ENCODE peak calls at places on chromosomes 6 and 20, in eight cellular contexts. T, M, K, B, N, Q, H and E are unnamed samples. For H3K36me3 and H3K4me1, the result is how much of the 10 kb centered on the place peaks cover.

GRCh38 chr20:43572891-43573290 is 14.1 kb downstream of the SGK2 start:
- DNase-seq in Q (no peak), B (no peak), K (no peak), H (no peak), N (no peak), M (no peak), T (no peak), E (no peak)

GRCh38 chr6:49775043-49775442 is 12.0 kb downstream of the PGK2 start:
- DNase-seq in H (no peak), Q (no peak), T (no peak), K (no peak), M (no peak), B (no peak), N (no peak), E (no peak)

GRCh38 chr6:125078602-125079321 is 74.8 kb upstream of the TPD52L1 start:
- DNase-seq in B (no peak), N (no peak), H (no peak), K (no peak), Q (no peak), T (no peak), M (no peak), E (no peak)

GRCh38 chr20:6623989-6624388 is 143.5 kb upstream of the BMP2 start:
- DNase-seq in M (no peak), N (no peak), K (no peak), T (no peak), B (no peak), H (no peak), Q (no peak), E (no peak)

GRCh38 chr6:149248688-149249369 is 68.7 kb upstream of the TAB2 start:
- DNase-seq in B (peak), Q (no peak), H (no peak), T (no peak), K (no peak), N (no peak), M (no peak), E (peak)

GRCh38 chr6:149696904-149697303 is 21.0 kb downstream of the LATS1 start:
- DNase-seq in H (no peak), M (no peak), B (no peak), Q (no peak), N (no peak), K (no peak), T (no peak), E (no peak)

GRCh38 chr20:16301981-16302380 is 271.3 kb downstream of the KIF16B start:
- DNase-seq in B (no peak), Q (no peak), H (no peak), M (no peak), T (no peak), N (no peak), K (no peak), E (no peak)

GRCh38 chr6:137808191-137808590 is 58.9 kb upstream of the TNFAIP3 start:
- DNase-seq in T (no peak), B (no peak), N (no peak), M (no peak), Q (no peak), H (no peak), K (no peak), E (no peak)

GRCh38 chr6:35602133-35602946 is 86.4 kb downstream of the FKBP5 start:
- DNase-seq in T (no peak), M (peak), Q (peak), H (no peak), N (no peak), K (no peak), B (peak), E (no peak)

GRCh38 chr20:44594730-44595129 is 12.4 kb downstream of the PKIG start:
- DNase-seq in Q (no peak), H (no peak), T (no peak), K (peak), M (no peak), B (no peak), N (no peak), E (peak)

GRCh38 chr20:62587757-62588402 is 54.4 kb upstream of the SLCO4A1 start:
- DNase-seq in T (no peak), B (no peak), H (no peak), Q (no peak), M (no peak), N (no peak), K (peak), E (no peak)

GRCh38 chr6:127120109-127120786 is 1.8 kb downstream of the RSPO3 start:
- DNase-seq in Q (no peak), K (no peak), B (no peak), H (no peak), N (peak), M (no peak), T (no peak), E (no peak)

GRCh38 chr20:14191559-14191958 is 145.9 kb downstream of the FLRT3 start:
- DNase-seq in H (no peak), M (no peak), Q (no peak), K (no peak), T (no peak), B (no peak), N (no peak), E (no peak)

GRCh38 chr6:53104916-53105315 is 39.7 kb downstream of the FBXO9 start:
- DNase-seq in N (no peak), H (no peak), Q (no peak), M (no peak), B (no peak), K (no peak), T (no peak), E (no peak)

GRCh38 chr6:11096109-11096508 is 2.5 kb downstream of the SMIM13 start:
- DNase-seq in Q (no peak), N (no peak), H (peak), B (no peak), M (peak), K (peak), T (no peak), E (no peak)

GRCh38 chr6:45851001-45851400 is 164.7 kb downstream of the CLIC5 start:
- DNase-seq in H (no peak), Q (no peak), B (no peak), N (no peak), T (no peak), K (no peak), M (no peak), E (no peak)

GRCh38 chr6:16851758-16852157 is 90.5 kb upstream of the ATXN1 start:
- DNase-seq in K (no peak), M (no peak), T (no peak), N (no peak), Q (no peak), H (no peak), B (no peak), E (no peak)

GRCh38 chr20:48238326-48238725 is 453.0 kb upstream of the SULF2 start:
- DNase-seq in Q (no peak), T (no peak), H (no peak), B (no peak), N (no peak), K (peak), M (no peak), E (no peak)

GRCh38 chr20:1872456-1873183 is 22.6 kb upstream of the SIRPA start:
- DNase-seq in N (no peak), K (no peak), B (no peak), Q (no peak), T (no peak), H (no peak), M (no peak), E (no peak)

GRCh38 chr6:73506246-73506645 is 14.6 kb downstream of the EEF1A1 start:
- DNase-seq in K (no peak), M (no peak), H (no peak), N (no peak), B (no peak), Q (no peak), T (no peak), E (no peak)

GRCh38 chr6:139955366-139956155 is 581.1 kb upstream of the CITED2 start:
- DNase-seq in B (no peak), T (no peak), Q (no peak), N (no peak), H (no peak), K (no peak), M (no peak), E (no peak)

GRCh38 chr6:82875573-82876185 is 190.0 kb downstream of the UBE3D start:
- DNase-seq in T (no peak), N (no peak), B (no peak), K (no peak), M (no peak), Q (no peak), H (no peak), E (peak)

GRCh38 chr6:45432944-45433343 is 55.2 kb upstream of the SUPT3H start:
- DNase-seq in H (no peak), T (no peak), Q (peak), M (no peak), B (no peak), K (no peak), N (no peak), E (peak)

GRCh38 chr6:169978615-169979161 is 227.3 kb downstream of the ERMARD start:
- DNase-seq in T (no peak), H (no peak), N (no peak), M (peak), B (no peak), Q (no peak), K (no peak), E (no peak)

GRCh38 chr6:75604294-75604693 is 2.6 kb downstream of the SENP6 start:
- DNase-seq in B (no peak), H (no peak), N (no peak), M (no peak), Q (no peak), K (no peak), T (no peak), E (no peak)

GRCh38 chr6:121809211-121809610 is 373.8 kb downstream of the GJA1 start:
- DNase-seq in K (no peak), T (no peak), H (no peak), Q (no peak), B (no peak), M (no peak), N (no peak), E (no peak)

GRCh38 chr20:59670786-59671492 is 66.6 kb downstream of the PHACTR3 start:
- DNase-seq in N (no peak), K (no peak), T (no peak), H (no peak), Q (no peak), M (no peak), B (no peak), E (no peak)

GRCh38 chr6:33995046-33995872 is 150.6 kb downstream of the GRM4 start:
- DNase-seq in B (no peak), N (no peak), M (no peak), Q (no peak), K (no peak), H (peak), T (peak), E (no peak)

GRCh38 chr6:18248698-18249097 is 15.6 kb downstream of the DEK start:
- DNase-seq in N (no peak), T (no peak), M (no peak), Q (no peak), H (no peak), K (no peak), B (no peak), E (no peak)
- H3K36me3 ChIP-seq in N (under half), T (under half), M (under half), Q (under half), H (under half), K (under half), B (half or more), E (half or more)

GRCh38 chr6:136382676-136383075 is 93.0 kb upstream of the BCLAF1 start:
- DNase-seq in K (no peak), M (no peak), B (no peak), T (no peak), H (no peak), Q (no peak), N (no peak), E (no peak)
- H3K4me1 ChIP-seq in K (under half), M (under half), B (under half), T (under half), H (under half), Q (under half), N (under half), E (under half)

DNA sequence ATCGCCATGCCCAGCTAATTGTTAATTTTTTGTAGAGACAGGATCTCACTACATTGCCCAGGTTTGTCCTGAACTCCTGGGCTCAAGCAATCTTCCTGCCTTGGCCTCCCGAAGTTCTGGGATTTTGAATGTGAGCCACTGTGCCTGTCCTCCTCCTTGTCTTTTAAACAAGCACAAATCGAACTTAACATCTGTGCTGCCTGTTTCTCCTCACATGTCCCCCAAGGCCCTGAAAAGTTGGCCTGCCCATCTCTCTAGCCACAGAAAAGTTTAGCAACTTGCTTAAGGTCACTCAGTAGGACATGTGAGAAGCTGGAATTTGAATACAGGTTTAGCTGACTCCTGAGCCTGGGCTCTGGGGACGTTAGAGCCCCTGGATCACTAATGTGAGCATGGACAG is 115.7 kb upstream of the KCNG1 start:
- DNase-seq in T (no peak), H (no peak), M (no peak), K (no peak), B (no peak), N (no peak), Q (no peak), E (no peak)
- H3K36me3 ChIP-seq in T (under half), H (under half), M (under half), K (under half), B (under half), N (under half), Q (under half), E (under half)

GRCh38 chr6:12344949-12345693 is 55.0 kb downstream of the EDN1 start:
- DNase-seq in B (no peak), Q (no peak), K (no peak), M (no peak), T (no peak), H (peak), N (no peak), E (no peak)
- H3K4me1 ChIP-seq in B (under half), Q (under half), K (under half), M (under half), T (under half), H (half or more), N (under half), E (under half)

GRCh38 chr6:15498640-15499039 is 164.2 kb downstream of the DTNBP1 start:
- DNase-seq in H (no peak), B (no peak), T (no peak), M (no peak), N (no peak), K (no peak), Q (no peak), E (no peak)
- H3K36me3 ChIP-seq in H (under half), B (under half), T (under half), M (under half), N (under half), K (under half), Q (half or more), E (under half)

GRCh38 chr6:44060622-44061374 is 66.5 kb downstream of the MRPL14 start:
- DNase-seq in B (no peak), Q (no peak), T (no peak), N (no peak), H (no peak), K (no peak), M (no peak), E (no peak)
- H3K4me1 ChIP-seq in B (under half), Q (under half), T (under half), N (under half), H (under half), K (under half), M (under half), E (half or more)

DNA sequence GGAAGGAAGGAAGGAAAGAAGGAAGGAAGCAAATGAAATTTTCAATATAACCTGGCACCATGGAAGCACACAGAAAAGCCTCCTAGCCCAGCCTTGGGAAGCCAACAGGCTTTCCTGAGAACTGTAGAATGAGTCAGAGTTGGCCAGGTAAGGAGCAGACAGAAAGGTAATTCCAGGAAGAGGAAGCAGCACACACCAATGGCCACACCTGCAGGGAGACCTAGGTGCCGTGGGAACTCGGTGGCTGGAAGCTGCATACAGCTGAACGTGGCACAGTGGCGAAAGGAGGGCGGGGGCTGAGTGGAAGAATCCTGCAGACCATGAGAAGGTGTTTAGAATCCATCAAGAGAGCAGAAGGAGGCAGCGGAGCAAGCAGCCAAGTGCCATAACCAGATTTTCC is 224.8 kb upstream of the RREB1 start:
- DNase-seq in B (no peak), H (no peak), T (no peak), Q (no peak), N (no peak), M (no peak), K (no peak), E (no peak)
- H3K36me3 ChIP-seq in B (under half), H (under half), T (under half), Q (under half), N (under half), M (under half), K (under half), E (under half)

DNA sequence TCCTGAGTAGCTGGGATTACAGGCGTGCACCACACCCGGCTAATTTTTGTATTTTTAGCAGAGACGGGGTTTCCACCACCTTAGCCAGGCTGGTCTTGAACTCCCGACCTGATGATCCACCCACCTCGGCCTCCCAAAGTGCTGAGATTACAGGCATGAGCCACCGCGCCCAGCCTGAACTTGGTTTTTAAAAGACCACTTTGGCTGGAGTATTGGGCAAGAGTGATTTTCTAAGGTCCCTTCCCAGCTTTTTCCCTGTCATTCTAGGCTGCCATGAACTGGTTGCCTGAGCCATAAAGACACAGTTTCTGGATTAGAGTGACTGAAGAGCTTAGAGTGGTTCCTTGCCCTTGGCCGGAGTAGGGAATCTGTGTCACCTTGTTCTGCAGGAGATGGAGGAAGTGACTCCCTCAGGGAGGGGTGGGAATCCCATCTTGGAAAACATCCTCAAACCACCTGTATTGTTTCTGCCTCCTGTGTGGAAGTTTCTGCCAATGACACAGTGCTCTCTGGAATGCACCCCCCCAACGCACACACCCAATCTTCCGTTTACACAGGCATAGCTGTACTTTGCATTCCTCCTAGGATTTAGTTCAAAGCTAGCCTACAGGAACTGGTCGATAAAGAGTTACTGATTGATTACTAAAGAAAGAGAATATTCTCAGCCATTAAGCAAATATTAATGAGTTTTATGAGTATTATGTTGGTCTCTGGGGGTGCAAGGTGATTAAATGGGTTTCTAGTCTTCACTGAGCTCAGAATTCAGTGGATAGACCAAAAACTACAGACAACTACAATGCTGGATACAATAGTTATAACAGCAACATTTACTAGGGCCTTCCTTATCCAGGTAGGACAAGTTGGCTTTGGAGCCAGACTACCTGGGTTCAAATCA is 18.2 kb downstream of the BCL2L1 start:
- DNase-seq in K (no peak), T (peak), Q (no peak), N (no peak), B (no peak), M (peak), H (peak), E (peak)
- H3K4me1 ChIP-seq in K (under half), T (half or more), Q (half or more), N (under half), B (under half), M (under half), H (half or more), E (under half)

DNA sequence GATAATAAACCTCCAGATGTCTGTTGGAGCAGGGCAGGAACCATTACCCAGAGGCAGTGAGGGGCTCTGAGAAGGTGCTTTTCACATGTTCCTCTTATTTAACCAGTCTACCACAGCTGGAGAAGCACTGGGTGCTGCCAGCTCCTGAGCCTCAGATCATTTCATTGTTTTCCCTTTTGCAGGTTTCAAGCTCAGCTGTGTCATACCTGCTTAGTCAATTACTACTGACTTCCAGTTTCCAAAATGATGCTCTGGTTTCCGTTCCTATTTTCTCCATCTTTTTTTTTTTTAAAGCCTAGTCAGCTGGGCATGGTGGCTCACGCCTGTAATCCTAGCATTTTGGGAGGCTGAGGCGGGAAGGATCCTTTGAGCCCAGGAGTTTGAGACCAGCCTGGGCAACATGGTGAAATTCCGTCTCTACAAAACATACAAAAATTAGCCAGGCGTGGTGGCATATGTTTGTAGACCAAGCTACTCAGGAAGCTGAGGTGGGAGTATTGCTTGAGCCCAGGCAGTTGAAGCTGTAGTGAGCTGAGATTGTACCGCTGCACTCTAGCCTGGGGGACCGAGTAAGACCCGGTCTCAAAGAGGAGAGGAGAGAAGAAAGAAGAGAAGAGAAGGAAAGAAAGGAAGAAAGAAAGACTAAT is 6.7 kb downstream of the FLOT1 start:
- DNase-seq in M (no peak), H (no peak), K (no peak), B (no peak), N (no peak), Q (no peak), T (no peak), E (no peak)
- H3K36me3 ChIP-seq in M (under half), H (under half), K (under half), B (under half), N (under half), Q (under half), T (half or more), E (half or more)

GRCh38 chr6:132506461-132506860 is 6.5 kb downstream of the STX7 start:
- DNase-seq in M (no peak), K (no peak), B (no peak), N (no peak), Q (no peak), T (no peak), H (no peak), E (no peak)
- H3K4me1 ChIP-seq in M (under half), K (under half), B (under half), N (under half), Q (under half), T (under half), H (under half), E (under half)